ENCODE peak calls at places on chromosomes 16 and 17, in five cellular contexts. X, S, A, K and U are unnamed samples.

GRCh38 chr16:81198635-81199034 is 39.9 kb upstream of the BCO1 start:
- DNase-seq in A (no peak), K (no peak), S (no peak), X (no peak), U (no peak)

GRCh38 chr16:54121539-54122295 is 164.9 kb downstream of the IRX3 start:
- DNase-seq in S (no peak), X (no peak), K (no peak), A (no peak), U (no peak)

GRCh38 chr16:59701987-59702386 is 967.9 kb upstream of the GOT2 start:
- DNase-seq in A (no peak), S (no peak), K (no peak), X (no peak), U (no peak)

GRCh38 chr16:81740163-81740562 is 38.9 kb upstream of the PLCG2 start:
- DNase-seq in K (no peak), S (no peak), X (no peak), A (no peak), U (no peak)

GRCh38 chr16:66515543-66516171 is 34.3 kb downstream of the TK2 start:
- DNase-seq in X (no peak), K (peak; percentile 65), S (no peak), A (peak; percentile 53), U (peak; percentile 44)

GRCh38 chr17:40312131-40312731 is 3.3 kb downstream of the RARA start:
- DNase-seq in X (no peak), K (no peak), S (peak; percentile 68), A (peak; percentile 26), U (no peak)

GRCh38 chr17:2707721-2708584 is 3.6 kb downstream of the CLUH start:
- DNase-seq in X (peak; percentile 60), K (peak; percentile 91), A (no peak), S (peak; percentile 85), U (no peak)

GRCh38 chr17:3665834-3666233 is 2.5 kb downstream of the TAX1BP3 start:
- DNase-seq in X (no peak), K (no peak), S (no peak), A (no peak), U (no peak)

GRCh38 chr17:62653831-62654829 is 26.7 kb downstream of the MRC2 start:
- DNase-seq in S (peak; percentile 80), X (peak; percentile 38), A (peak; percentile 86), K (peak; percentile 76), U (peak; percentile 59)

GRCh38 chr16:11698271-11698689 is 30.0 kb downstream of the SNN start:
- DNase-seq in X (no peak), A (no peak), K (no peak), S (no peak), U (no peak)

GRCh38 chr16:3087243-3087791 is 11.8 kb downstream of the ZSCAN10 start:
- DNase-seq in S (peak; percentile 66), X (no peak), K (peak; percentile 73), A (no peak), U (peak; percentile 41)

GRCh38 chr17:1495265-1495664 is 2.8 kb upstream of the MYO1C start:
- DNase-seq in A (no peak), S (peak; percentile 63), X (no peak), K (no peak), U (no peak)

GRCh38 chr16:47037746-47038458 is 64.4 kb upstream of the DNAJA2 start:
- DNase-seq in S (peak; percentile 89), X (peak; percentile 92), K (peak; percentile 92), A (peak; percentile 93), U (peak; percentile 87)

GRCh38 chr16:28531777-28532744 is 6.7 kb downstream of the NUPR1 start:
- DNase-seq in A (no peak), K (peak; percentile 93), X (peak; percentile 90), S (peak; percentile 62), U (peak; percentile 72)

GRCh38 chr17:63503330-63503685 is 19.9 kb upstream of the KCNH6 start:
- DNase-seq in S (no peak), A (no peak), K (no peak), X (no peak), U (no peak)

GRCh38 chr17:82281502-82282238 is 8.2 kb upstream of the CSNK1D start:
- DNase-seq in S (no peak), X (peak; percentile 82), A (no peak), K (no peak), U (no peak)

GRCh38 chr17:82280537-82280936 is 7.0 kb upstream of the CSNK1D start:
- DNase-seq in S (no peak), A (no peak), X (no peak), K (no peak), U (no peak)

GRCh38 chr17:82278786-82279379 is 5.4 kb upstream of the CSNK1D start:
- DNase-seq in A (no peak), S (no peak), K (no peak), X (no peak), U (no peak)

GRCh38 chr17:82282239-82283207 is 9.0 kb upstream of the CSNK1D start:
- DNase-seq in K (no peak), A (no peak), X (no peak), S (no peak), U (no peak)

GRCh38 chr17:82281076-82281475 is 7.6 kb upstream of the CSNK1D start:
- DNase-seq in K (no peak), X (no peak), A (no peak), S (no peak), U (no peak)
- H3K4me1 ChIP-seq in K (no peaks in the 10 kb centered on the region), X (peaks cover 61% of the 10 kb centered on the region), A (no peaks in the 10 kb centered on the region), S (no peaks in the 10 kb centered on the region), U (no peaks in the 10 kb centered on the region)

GRCh38 chr16:78446486-78446885 is 347.0 kb downstream of the WWOX start:
- DNase-seq in A (no peak), X (no peak), S (no peak), K (no peak), U (no peak)
- TF ChIP-seq POLR2A in A (no peak), X (no peak), S (no peak), K (no peak), U (no peak)

GRCh38 chr17:39008633-39009032 is 41.4 kb upstream of the FBXO47 start:
- DNase-seq in K (no peak), A (no peak), S (no peak), X (no peak), U (no peak)
- H3K4me1 ChIP-seq in K (no peaks in the 10 kb centered on the region), A (no peaks in the 10 kb centered on the region), S (peaks cover 5% of the 10 kb centered on the region), X (no peaks in the 10 kb centered on the region), U (no peaks in the 10 kb centered on the region)

DNA sequence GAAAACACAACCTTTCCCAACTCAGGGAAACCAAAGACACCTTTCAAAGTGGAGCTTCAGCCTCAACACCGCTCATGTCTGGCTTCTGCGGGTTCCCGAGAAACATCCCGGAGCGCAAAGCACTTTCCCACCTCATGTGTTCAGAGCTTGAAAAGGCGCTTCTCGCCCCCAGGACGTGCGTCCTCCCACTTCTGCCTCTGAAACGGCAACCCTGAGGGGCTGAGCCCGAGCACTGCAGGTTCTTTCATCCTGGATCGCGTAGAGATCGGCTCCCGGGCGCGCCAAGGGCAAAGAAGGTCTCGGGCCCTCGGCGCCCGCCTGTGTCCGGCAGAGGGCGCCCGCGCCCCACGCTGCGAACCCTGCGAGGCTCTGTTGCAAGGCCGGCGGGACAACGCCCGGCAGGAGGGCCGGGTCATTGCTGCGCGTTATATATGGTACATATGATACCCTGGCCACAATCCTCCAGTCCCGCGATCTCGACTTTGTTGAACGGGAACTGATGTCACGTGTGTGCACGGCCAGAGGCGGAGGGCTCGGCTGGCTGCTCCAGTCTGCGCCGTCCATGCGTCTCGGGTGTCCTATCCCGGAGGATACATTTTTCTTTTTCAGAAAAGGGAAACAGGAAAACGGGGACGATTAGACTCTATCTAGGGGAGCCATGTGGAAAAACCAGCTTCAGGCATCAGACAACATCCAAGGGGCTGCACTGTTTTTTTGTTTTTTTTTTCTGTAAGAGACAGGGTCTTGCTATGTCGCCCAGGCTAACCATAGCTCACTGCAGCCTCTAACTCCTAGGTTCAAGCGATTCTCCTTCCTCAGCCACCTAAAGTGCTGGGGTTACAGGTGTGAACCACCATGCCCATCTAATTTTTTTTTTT is 19.1 kb downstream of the COQ7 start:
- DNase-seq in X (peak; percentile 89), A (peak; percentile 85), S (peak; percentile 85), K (peak; percentile 89), U (peak; percentile 73)
- TF ChIP-seq POLR2A in X (no peak), A (no peak), S (no peak), K (peak; percentile 11), U (no peak)

GRCh38 chr17:27346228-27346899 is 52.5 kb downstream of the WSB1 start:
- DNase-seq in X (no peak), K (no peak), A (no peak), S (no peak), U (no peak)

GRCh38 chr17:27345141-27345904 is 51.4 kb downstream of the WSB1 start:
- DNase-seq in X (no peak), A (no peak), S (no peak), K (peak; percentile 91), U (no peak)

GRCh38 chr17:27349540-27350021 is 55.7 kb downstream of the WSB1 start:
- DNase-seq in A (no peak), X (no peak), K (no peak), S (no peak), U (no peak)

GRCh38 chr17:27351741-27352140 is 57.8 kb downstream of the WSB1 start:
- DNase-seq in A (no peak), S (no peak), X (no peak), K (no peak), U (no peak)

DNA sequence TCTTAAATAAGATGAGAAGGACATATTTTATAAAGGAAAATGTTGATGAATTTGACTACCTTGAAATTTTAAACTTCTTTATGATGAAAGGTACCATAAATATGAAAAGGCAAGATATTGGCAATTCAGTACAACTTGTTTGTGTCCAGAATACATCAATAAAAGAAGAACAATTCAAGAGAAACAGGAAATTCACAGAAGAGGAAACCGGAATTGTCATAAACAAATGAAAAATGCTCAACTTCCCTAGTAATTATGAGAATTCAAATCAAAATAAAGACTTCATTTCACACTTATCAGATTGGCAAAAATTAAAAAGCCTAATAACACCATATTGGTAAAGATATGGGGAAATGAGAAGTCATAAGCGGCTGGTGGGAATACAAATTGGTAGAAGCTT is 54.3 kb downstream of the WSB1 start:
- DNase-seq in X (no peak), K (no peak), S (no peak), A (no peak), U (no peak)
- H3K4me1 ChIP-seq in X (peaks cover 36% of the 10 kb centered on the region), K (peaks cover 7% of the 10 kb centered on the region), S (peaks cover 38% of the 10 kb centered on the region), A (no peaks in the 10 kb centered on the region), U (no peaks in the 10 kb centered on the region)

GRCh38 chr17:50944054-50944901 is 78.1 kb upstream of the TOB1 start:
- DNase-seq in A (peak; percentile 64), K (peak; percentile 89), S (peak; percentile 90), X (peak; percentile 97), U (peak; percentile 68)
- TF ChIP-seq POLR2A in A (no peak), K (peak; percentile 86), S (no peak), X (peak; percentile 48), U (peak; percentile 8)

DNA sequence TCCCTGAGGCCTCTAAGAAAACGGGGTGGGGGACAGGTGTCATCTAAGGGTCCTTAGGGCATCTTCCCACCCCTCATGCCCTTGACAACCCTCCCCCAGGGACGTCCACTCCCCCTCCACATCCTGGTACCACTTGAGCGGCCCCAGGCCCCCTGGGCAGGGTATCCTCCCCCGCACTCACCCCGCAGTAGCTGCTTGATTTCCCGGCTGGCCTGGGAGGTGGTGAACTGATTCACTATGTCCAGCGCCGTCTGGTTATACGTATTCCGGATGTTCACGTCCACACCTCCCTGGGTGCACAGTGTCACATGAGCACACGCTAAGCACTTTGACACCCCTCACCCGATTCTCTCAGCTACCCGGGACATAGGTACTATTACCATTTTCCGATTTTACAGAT is 9.7 kb downstream of the CASKIN2 start:
- DNase-seq in A (no peak), X (no peak), S (no peak), K (peak; percentile 52), U (no peak)
- H3K4me1 ChIP-seq in A (no peaks in the 10 kb centered on the region), X (peaks cover 60% of the 10 kb centered on the region), S (peaks cover 34% of the 10 kb centered on the region), K (no peaks in the 10 kb centered on the region), U (peaks cover 5% of the 10 kb centered on the region)